ENCODE peak calls at places on chromosomes 6 and 20, in six cellular contexts. One of them, this sample, is unnamed.
A peak's percentile ranks its signal among the peaks of the same experiment; 100 is the strongest.

GRCh38 chr6:163663575-163663974 is 249.1 kb downstream of the QKI start:
- DNase-seq in astrocyte of the cerebellum: no peak
- DNase-seq in uterus: no peak
- DNase-seq in osteocyte: no peak
- DNase-seq in GM06990: no peak
- DNase-seq in Panc1: no peak
- DNase-seq in this sample: no peak

GRCh38 chr20:41978246-41978790 is 360.1 kb upstream of the CHD6 start:
- DNase-seq in astrocyte of the cerebellum: no peak
- DNase-seq in uterus: no peak
- DNase-seq in osteocyte: peak; percentile 51
- DNase-seq in GM06990: no peak
- DNase-seq in Panc1: no peak
- DNase-seq in this sample: no peak

GRCh38 chr20:61516398-61517208 is 264.5 kb downstream of the CDH4 start:
- DNase-seq in astrocyte of the cerebellum: no peak
- DNase-seq in uterus: no peak
- DNase-seq in osteocyte: no peak
- DNase-seq in GM06990: no peak
- DNase-seq in Panc1: no peak
- DNase-seq in this sample: no peak

GRCh38 chr6:144335914-144336313 is 50.8 kb downstream of the UTRN start:
- DNase-seq in astrocyte of the cerebellum: no peak
- DNase-seq in uterus: no peak
- DNase-seq in osteocyte: no peak
- DNase-seq in GM06990: peak; percentile 44
- DNase-seq in Panc1: no peak
- DNase-seq in this sample: no peak

GRCh38 chr6:166437661-166438060 is 54.9 kb upstream of the MPC1 start:
- DNase-seq in astrocyte of the cerebellum: no peak
- DNase-seq in uterus: no peak
- DNase-seq in osteocyte: no peak
- DNase-seq in GM06990: no peak
- DNase-seq in Panc1: no peak
- DNase-seq in this sample: no peak

GRCh38 chr6:33112148-33112547 is 36.4 kb downstream of the HLA-DPB1 start:
- DNase-seq in astrocyte of the cerebellum: no peak
- DNase-seq in uterus: no peak
- DNase-seq in osteocyte: no peak
- DNase-seq in GM06990: peak; percentile 48
- DNase-seq in Panc1: no peak
- DNase-seq in this sample: no peak

GRCh38 chr6:111585241-111585968 is 20.3 kb downstream of the TRAF3IP2 start:
- DNase-seq in astrocyte of the cerebellum: no peak
- DNase-seq in uterus: no peak
- DNase-seq in osteocyte: no peak
- DNase-seq in GM06990: no peak
- DNase-seq in Panc1: no peak
- DNase-seq in this sample: no peak

GRCh38 chr6:24492475-24492874 is 2.3 kb upstream of the ALDH5A1 start:
- DNase-seq in astrocyte of the cerebellum: no peak
- DNase-seq in uterus: no peak
- DNase-seq in osteocyte: no peak
- DNase-seq in GM06990: no peak
- DNase-seq in Panc1: no peak
- DNase-seq in this sample: no peak

GRCh38 chr6:24723270-24723669 is 4.3 kb upstream of the C6orf62 start:
- DNase-seq in astrocyte of the cerebellum: no peak
- DNase-seq in uterus: no peak
- DNase-seq in osteocyte: no peak
- DNase-seq in GM06990: no peak
- DNase-seq in Panc1: no peak
- DNase-seq in this sample: no peak

GRCh38 chr20:33945391-33946079 is 48.2 kb upstream of the RALY start:
- DNase-seq in astrocyte of the cerebellum: no peak
- DNase-seq in uterus: no peak
- DNase-seq in osteocyte: no peak
- DNase-seq in GM06990: no peak
- DNase-seq in Panc1: no peak
- DNase-seq in this sample: no peak

GRCh38 chr6:43402819-43403218 is 24.5 kb upstream of the ABCC10 start:
- DNase-seq in astrocyte of the cerebellum: no peak
- DNase-seq in uterus: no peak
- DNase-seq in osteocyte: no peak
- DNase-seq in GM06990: no peak
- DNase-seq in Panc1: no peak
- DNase-seq in this sample: no peak

GRCh38 chr6:161370882-161371281 is 97.0 kb upstream of the AGPAT4 start:
- DNase-seq in astrocyte of the cerebellum: peak; percentile 61
- DNase-seq in uterus: peak; percentile 55
- DNase-seq in osteocyte: no peak
- DNase-seq in GM06990: peak; percentile 31
- DNase-seq in Panc1: peak; percentile 55
- DNase-seq in this sample: no peak

GRCh38 chr6:137341721-137342195 is 122.6 kb upstream of the IFNGR1 start:
- DNase-seq in astrocyte of the cerebellum: no peak
- DNase-seq in uterus: no peak
- DNase-seq in osteocyte: no peak
- DNase-seq in GM06990: no peak
- DNase-seq in Panc1: no peak
- DNase-seq in this sample: no peak

GRCh38 chr6:92930212-92930611 is 489.1 kb downstream of the EPHA7 start:
- DNase-seq in astrocyte of the cerebellum: no peak
- DNase-seq in uterus: no peak
- DNase-seq in osteocyte: no peak
- DNase-seq in GM06990: no peak
- DNase-seq in Panc1: no peak
- DNase-seq in this sample: no peak

GRCh38 chr6:54132587-54132986 is 21.3 kb downstream of the MLIP start:
- DNase-seq in astrocyte of the cerebellum: no peak
- DNase-seq in uterus: no peak
- DNase-seq in osteocyte: no peak
- DNase-seq in GM06990: no peak
- DNase-seq in Panc1: no peak
- DNase-seq in this sample: no peak

GRCh38 chr6:112939543-112939942 is 592.4 kb downstream of the RFPL4B start:
- DNase-seq in astrocyte of the cerebellum: no peak
- DNase-seq in uterus: no peak
- DNase-seq in osteocyte: no peak
- DNase-seq in GM06990: no peak
- DNase-seq in Panc1: no peak
- DNase-seq in this sample: no peak

GRCh38 chr20:45861157-45862075 is 4.0 kb downstream of the ZSWIM3 start:
- DNase-seq in astrocyte of the cerebellum: no peak
- DNase-seq in uterus: no peak
- DNase-seq in osteocyte: no peak
- DNase-seq in GM06990: no peak
- DNase-seq in Panc1: no peak
- DNase-seq in this sample: no peak

GRCh38 chr6:111992851-111993250 is 61.1 kb upstream of the CCN6 start:
- DNase-seq in astrocyte of the cerebellum: no peak
- DNase-seq in uterus: no peak
- DNase-seq in osteocyte: no peak
- DNase-seq in GM06990: peak; percentile 26
- DNase-seq in Panc1: no peak
- DNase-seq in this sample: no peak

GRCh38 chr6:107666084-107666981 is 157.8 kb downstream of the SCML4 start:
- DNase-seq in astrocyte of the cerebellum: no peak
- DNase-seq in uterus: no peak
- DNase-seq in osteocyte: no peak
- DNase-seq in GM06990: no peak
- DNase-seq in Panc1: no peak
- DNase-seq in this sample: no peak

GRCh38 chr20:21622097-21622496 is 83.4 kb upstream of the PAX1 start:
- DNase-seq in astrocyte of the cerebellum: no peak
- DNase-seq in uterus: no peak
- DNase-seq in osteocyte: no peak
- DNase-seq in GM06990: no peak
- DNase-seq in Panc1: no peak
- DNase-seq in this sample: no peak

GRCh38 chr6:84224251-84224650 is 3.2 kb downstream of the CEP162 start:
- DNase-seq in astrocyte of the cerebellum: peak; percentile 4
- DNase-seq in uterus: no peak
- DNase-seq in osteocyte: no peak
- DNase-seq in GM06990: no peak
- DNase-seq in Panc1: no peak
- DNase-seq in this sample: no peak

GRCh38 chr6:43868467-43868866 is 98.5 kb downstream of the VEGFA start:
- DNase-seq in astrocyte of the cerebellum: no peak
- DNase-seq in uterus: no peak
- DNase-seq in osteocyte: no peak
- DNase-seq in GM06990: no peak
- DNase-seq in Panc1: no peak
- DNase-seq in this sample: no peak

GRCh38 chr6:28947831-28948270 is 24.1 kb upstream of the TRIM27 start:
- DNase-seq in astrocyte of the cerebellum: no peak
- DNase-seq in uterus: no peak
- DNase-seq in osteocyte: no peak
- DNase-seq in GM06990: no peak
- DNase-seq in Panc1: no peak
- DNase-seq in this sample: no peak

GRCh38 chr20:5797843-5798462 is 47.8 kb downstream of the SHLD1 start:
- DNase-seq in astrocyte of the cerebellum: no peak
- DNase-seq in uterus: no peak
- DNase-seq in osteocyte: no peak
- DNase-seq in GM06990: peak; percentile 88
- DNase-seq in Panc1: no peak
- DNase-seq in this sample: no peak

GRCh38 chr20:37627767-37628130 is 66.1 kb upstream of the CTNNBL1 start:
- DNase-seq in astrocyte of the cerebellum: no peak
- DNase-seq in uterus: no peak
- DNase-seq in osteocyte: no peak
- DNase-seq in GM06990: no peak
- DNase-seq in Panc1: no peak
- DNase-seq in this sample: no peak

GRCh38 chr6:30626484-30627366 is at the start of gene ATAT1:
- DNase-seq in astrocyte of the cerebellum: no peak
- DNase-seq in uterus: peak; percentile 89
- DNase-seq in osteocyte: peak; percentile 93
- DNase-seq in GM06990: peak; percentile 84
- DNase-seq in Panc1: no peak
- DNase-seq in this sample: peak; percentile 84
- TF ChIP-seq CTCF in astrocyte of the cerebellum: peak; percentile 48
- TF ChIP-seq CTCF in uterus: peak; percentile 38
- TF ChIP-seq CTCF in osteocyte: peak; percentile 49
- TF ChIP-seq CTCF in GM06990: peak; percentile 55
- TF ChIP-seq CTCF in Panc1: no peak
- TF ChIP-seq CTCF in this sample: peak; percentile 62

GRCh38 chr20:63736893-63737689 is 627 bp downstream of the LIME1 start:
- DNase-seq in astrocyte of the cerebellum: no peak
- DNase-seq in uterus: no peak
- DNase-seq in osteocyte: no peak
- DNase-seq in GM06990: peak; percentile 80
- DNase-seq in Panc1: no peak
- DNase-seq in this sample: no peak

GRCh38 chr20:63734946-63735858 is 1.3 kb upstream of the LIME1 start:
- DNase-seq in astrocyte of the cerebellum: no peak
- DNase-seq in uterus: no peak
- DNase-seq in osteocyte: no peak
- DNase-seq in GM06990: no peak
- DNase-seq in Panc1: no peak
- DNase-seq in this sample: no peak

GRCh38 chr20:63734111-63734945 is 2.1 kb upstream of the LIME1 start:
- DNase-seq in astrocyte of the cerebellum: no peak
- DNase-seq in uterus: no peak
- DNase-seq in osteocyte: no peak
- DNase-seq in GM06990: no peak
- DNase-seq in Panc1: no peak
- DNase-seq in this sample: no peak

GRCh38 chr20:63737690-63737939 is 1.2 kb downstream of the LIME1 start:
- DNase-seq in astrocyte of the cerebellum: no peak
- DNase-seq in uterus: no peak
- DNase-seq in osteocyte: no peak
- DNase-seq in GM06990: no peak
- DNase-seq in Panc1: no peak
- DNase-seq in this sample: no peak

DNA sequence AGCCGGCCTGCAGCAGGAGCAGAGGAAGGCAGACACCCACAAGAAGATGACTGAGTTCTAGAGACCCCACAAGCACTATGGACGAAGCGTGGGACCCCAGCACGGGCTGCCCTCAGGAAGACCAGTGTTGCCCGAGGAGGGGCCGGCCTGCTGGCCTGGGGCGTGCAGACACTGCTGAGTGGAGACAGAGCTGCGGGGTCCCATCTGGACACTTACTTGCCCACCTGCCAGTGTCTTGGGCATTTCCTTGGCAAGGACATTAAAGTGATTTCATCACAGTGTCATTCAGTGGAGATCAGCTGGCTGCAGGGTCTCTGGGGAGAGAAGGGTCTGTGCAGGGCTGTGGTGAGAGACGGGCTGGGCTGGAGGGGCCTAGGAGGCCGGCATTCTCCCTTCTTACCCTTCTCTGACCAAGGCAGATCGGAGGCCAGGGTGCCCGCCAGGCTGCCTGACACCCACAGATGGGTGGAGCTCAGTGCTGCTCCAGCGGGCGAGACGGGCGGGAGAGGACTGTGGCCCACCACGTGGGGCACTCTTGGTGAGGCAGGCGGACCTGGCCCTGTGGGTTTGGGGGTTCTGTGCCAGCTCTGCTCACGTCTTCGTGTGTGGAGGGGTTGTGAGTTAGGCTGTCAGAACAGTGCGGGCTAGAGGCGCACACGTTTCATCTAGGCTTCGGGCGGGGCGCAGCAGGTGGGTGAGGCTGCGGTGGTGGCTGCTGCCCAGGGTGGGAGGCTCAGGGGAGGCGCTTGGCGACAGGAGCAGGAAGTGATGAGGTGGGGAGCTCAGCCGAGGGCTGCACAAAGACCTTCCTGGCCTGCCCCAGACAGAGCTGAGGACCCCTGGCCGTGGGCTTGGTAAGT is at the start of gene LIME1:
- DNase-seq in astrocyte of the cerebellum: no peak
- DNase-seq in uterus: no peak
- DNase-seq in osteocyte: no peak
- DNase-seq in GM06990: peak; percentile 85
- DNase-seq in Panc1: no peak
- DNase-seq in this sample: no peak
- TF ChIP-seq CTCF in astrocyte of the cerebellum: no peak
- TF ChIP-seq CTCF in uterus: no peak
- TF ChIP-seq CTCF in osteocyte: no peak
- TF ChIP-seq CTCF in GM06990: no peak
- TF ChIP-seq CTCF in Panc1: no peak
- TF ChIP-seq CTCF in this sample: no peak

GRCh38 chr20:3696200-3696599 is 14.4 kb upstream of the ADAM33 start:
- DNase-seq in astrocyte of the cerebellum: no peak
- DNase-seq in uterus: no peak
- DNase-seq in osteocyte: no peak
- DNase-seq in GM06990: no peak
- DNase-seq in Panc1: no peak
- DNase-seq in this sample: no peak
- TF ChIP-seq CTCF in astrocyte of the cerebellum: peak; percentile 50
- TF ChIP-seq CTCF in uterus: no peak
- TF ChIP-seq CTCF in osteocyte: peak; percentile 43
- TF ChIP-seq CTCF in GM06990: peak; percentile 48
- TF ChIP-seq CTCF in Panc1: no peak
- TF ChIP-seq CTCF in this sample: peak; percentile 69

GRCh38 chr6:125787791-125788190 is 3.0 kb upstream of the NCOA7 start:
- DNase-seq in astrocyte of the cerebellum: no peak
- DNase-seq in uterus: no peak
- DNase-seq in osteocyte: no peak
- DNase-seq in GM06990: no peak
- DNase-seq in Panc1: no peak
- DNase-seq in this sample: no peak
- TF ChIP-seq CTCF in astrocyte of the cerebellum: peak; percentile 25
- TF ChIP-seq CTCF in uterus: no peak
- TF ChIP-seq CTCF in osteocyte: peak; percentile 40
- TF ChIP-seq CTCF in GM06990: peak; percentile 4
- TF ChIP-seq CTCF in Panc1: peak; percentile 44
- TF ChIP-seq CTCF in this sample: peak; percentile 20